ENCODE peak calls at places on chromosome 14, in nine cellular contexts. G is uterus, T is lower leg skin, J is upper lobe of left lung, H is adrenal gland, F is A549, Q is ovary, R is IMR-90, Y is endothelial cell of umbilical vein. A is an unnamed sample.

GRCh38 chr14:72892879-72893635 is 844 bp downstream of the DPF3 start:
- DNase-seq in Y (peak), T (no peak), J (peak), R (no peak), H (peak), F (no peak), Q (peak), G (no peak), A (peak)

GRCh38 chr14:94867931-94868597 is 98.2 kb upstream of the GSC start:
- DNase-seq in H (no peak), Y (no peak), F (no peak), R (no peak), Q (no peak), G (no peak), T (no peak), J (no peak), A (no peak)

GRCh38 chr14:41785696-41786095 is 179.0 kb downstream of the LRFN5 start:
- DNase-seq in F (peak), H (no peak), Y (no peak), R (no peak), Q (no peak), J (no peak), T (no peak), G (no peak), A (no peak)

GRCh38 chr14:97703006-97703760 is 906.0 kb downstream of the VRK1 start:
- DNase-seq in J (no peak), Y (no peak), G (no peak), F (no peak), R (no peak), Q (no peak), T (no peak), H (no peak), A (no peak)

GRCh38 chr14:76091036-76091435 is 60.7 kb upstream of the GPATCH2L start:
- DNase-seq in J (no peak), R (no peak), F (no peak), G (peak), Y (peak), Q (no peak), H (no peak), T (peak), A (peak)

GRCh38 chr14:95294320-95294719 is 25.4 kb downstream of the CLMN start:
- DNase-seq in H (no peak), J (no peak), T (no peak), Y (no peak), Q (no peak), R (no peak), F (no peak), G (no peak), A (no peak)

GRCh38 chr14:92959761-92960680 is 37.1 kb downstream of the CHGA start:
- DNase-seq in J (no peak), H (no peak), G (no peak), R (no peak), F (no peak), Q (no peak), Y (no peak), T (no peak), A (no peak)

GRCh38 chr14:91753501-91754128 is 21.7 kb upstream of the CATSPERB start:
- DNase-seq in H (no peak), G (no peak), J (no peak), R (no peak), T (no peak), Y (no peak), F (no peak), Q (no peak), A (no peak)

GRCh38 chr14:92886337-92886736 is 36.6 kb upstream of the CHGA start:
- DNase-seq in J (no peak), F (no peak), Y (no peak), R (no peak), Q (no peak), H (no peak), T (no peak), G (no peak), A (no peak)

DNA sequence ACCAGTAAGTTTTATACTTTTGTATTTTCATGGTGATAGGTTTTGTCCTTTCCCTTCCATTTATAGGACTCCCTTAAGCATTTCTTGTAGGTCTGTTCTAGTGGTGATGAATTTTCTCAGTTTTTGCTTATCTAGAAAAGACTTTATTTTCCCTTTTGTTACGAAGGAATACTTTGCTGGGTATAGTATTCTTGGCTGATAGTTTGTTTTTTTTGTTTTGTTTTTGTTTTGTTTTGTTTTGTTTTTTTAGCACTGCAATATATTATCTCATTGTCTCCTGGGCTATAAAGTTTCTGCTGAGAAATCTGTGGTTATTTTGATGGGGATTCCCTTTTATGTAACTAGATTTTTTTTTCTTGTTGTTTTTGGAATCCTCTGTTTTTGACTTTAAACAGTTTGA is 67.7 kb downstream of the FBXO33 start:
- DNase-seq in H (no peak), G (no peak), T (no peak), Y (no peak), Q (no peak), R (no peak), J (no peak), F (no peak), A (no peak)
- TF ChIP-seq POLR2A in H (no peak), G (no peak), T (no peak), Y (no peak), Q (no peak), R (no peak), J (no peak), F (no peak), A (no peak)

DNA sequence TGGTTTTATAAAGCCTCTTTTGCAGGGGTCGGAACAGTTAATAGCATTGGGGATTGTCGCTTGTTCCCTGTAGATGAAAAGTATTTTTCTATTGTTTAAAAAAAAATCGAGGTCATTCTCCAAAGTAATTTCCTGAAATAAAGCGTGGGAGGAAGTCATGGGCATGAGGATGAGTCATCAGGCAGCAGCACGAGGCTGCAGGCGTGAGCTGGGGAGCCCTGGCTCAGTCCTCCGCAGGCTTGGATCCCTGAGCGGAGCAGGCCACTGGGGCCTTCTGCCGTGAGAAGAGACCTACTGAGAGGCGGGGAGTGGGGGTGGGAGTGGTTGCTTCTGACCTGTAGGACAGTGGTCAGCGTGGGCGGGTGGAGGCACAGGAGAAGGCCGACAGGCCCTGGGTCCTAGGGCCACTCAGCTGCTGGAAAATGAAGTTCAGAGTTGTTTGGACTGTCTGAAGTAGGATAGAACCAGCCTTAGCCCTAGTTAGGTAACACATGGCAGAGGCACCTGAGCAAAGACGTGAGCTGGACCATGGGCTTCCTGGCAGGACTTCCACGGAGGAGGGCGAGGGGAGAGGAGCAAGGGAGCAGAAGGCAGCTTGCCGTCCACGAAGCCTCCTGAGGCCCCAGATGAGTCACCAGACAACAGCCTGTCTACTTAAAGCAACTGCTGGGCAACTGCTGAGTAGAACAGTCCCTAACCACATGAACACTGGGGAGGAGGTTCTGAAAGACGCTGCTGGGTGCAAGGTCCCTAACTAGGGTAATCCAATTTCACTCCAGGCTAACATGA is 21.1 kb upstream of the LGALS3 start:
- DNase-seq in T (peak), Y (peak), J (peak), H (peak), Q (peak), R (peak), F (peak), G (peak), A (peak)
- TF ChIP-seq POLR2A in T (no peak), Y (no peak), J (no peak), H (no peak), Q (peak), R (peak), F (no peak), G (peak), A (no peak)

GRCh38 chr14:51990488-51990887 is 1.1 kb downstream of the RTRAF start:
- DNase-seq in H (no peak), F (no peak), Y (no peak), T (no peak), R (no peak), J (no peak), Q (no peak), G (no peak), A (no peak)

GRCh38 chr14:51993274-51993673 is 3.9 kb downstream of the RTRAF start:
- DNase-seq in F (no peak), J (no peak), G (no peak), Y (no peak), T (no peak), Q (no peak), H (no peak), R (no peak), A (no peak)

GRCh38 chr14:51989293-51990234 is at the start of gene RTRAF:
- DNase-seq in Q (peak), Y (peak), F (peak), H (peak), T (peak), J (peak), G (peak), R (peak), A (peak)
- TF ChIP-seq POLR2A in Q (peak), Y (peak), F (peak), H (peak), T (no peak), J (no peak), G (peak), R (peak), A (peak)

GRCh38 chr14:21455592-21455911 is 371 bp downstream of the CHD8 start:
- DNase-seq in R (no peak), Q (no peak), H (no peak), T (no peak), Y (no peak), J (peak), F (no peak), G (no peak), A (no peak)

GRCh38 chr14:21454843-21455550 is 926 bp downstream of the CHD8 start:
- DNase-seq in G (no peak), Q (no peak), R (peak), J (no peak), Y (no peak), T (no peak), H (peak), F (no peak), A (no peak)

DNA sequence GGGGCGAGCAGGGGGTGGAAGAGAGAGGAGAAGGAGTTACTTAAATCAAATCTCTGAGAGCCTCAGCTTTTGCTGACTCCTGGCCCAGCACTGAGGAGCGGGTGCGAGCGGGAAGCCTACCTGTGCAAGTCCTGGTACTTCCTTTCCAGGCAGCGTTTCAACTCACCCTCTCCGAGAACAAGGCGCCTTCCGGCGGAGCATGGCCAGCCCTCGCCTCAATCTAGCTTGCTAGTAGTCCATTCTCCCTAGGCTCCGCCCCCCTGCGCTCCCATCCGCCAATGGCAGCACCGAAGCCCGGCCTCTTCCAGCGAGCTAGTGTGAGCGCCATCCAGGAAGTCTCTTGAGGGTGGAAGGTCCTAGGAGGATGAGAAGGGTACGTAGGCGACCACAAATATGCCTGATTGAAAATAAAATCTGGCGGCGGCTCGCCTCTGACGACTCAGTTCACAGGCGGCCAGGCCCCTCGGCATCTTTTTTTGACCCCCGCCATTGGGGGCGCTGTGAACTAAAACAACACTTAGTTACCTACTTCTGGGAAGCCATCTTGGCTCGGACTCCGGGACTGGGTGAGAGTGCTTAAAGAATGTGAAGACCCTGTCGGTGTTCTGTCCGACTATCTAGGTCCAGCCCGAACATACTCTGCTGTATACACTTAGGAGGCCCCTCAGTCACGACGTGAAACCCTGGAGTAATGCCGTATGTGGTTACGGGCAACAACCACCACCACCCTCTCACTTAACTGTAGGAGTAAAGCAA is at the start of gene CHD8:
- DNase-seq in H (peak), Y (peak), J (peak), T (peak), G (peak), Q (peak), F (peak), R (peak), A (peak)
- TF ChIP-seq POLR2A in H (peak), Y (peak), J (no peak), T (no peak), G (peak), Q (peak), F (peak), R (peak), A (peak)

A was measured in GM12891.